ENCODE peak calls at places on chromosomes 2 and 18, in eight cellular contexts. V is gastrocnemius medialis, Q is right lobe of liver, D is upper lobe of left lung, Z is coronary artery, Y is ovary, G is HL-60, O is cardiac muscle cell. H is an unnamed sample.

GRCh38 chr2:25375989-25376545 is 34.3 kb upstream of the DNMT3A start:
- DNase-seq in V (no peak), Q (no peak), D (no peak), Z (no peak), Y (no peak), G (no peak), O (no peak), H (no peak)

GRCh38 chr2:157895531-157895930 is 19.4 kb upstream of the ACVR1 start:
- DNase-seq in V (no peak), Q (no peak), D (no peak), Z (no peak), Y (no peak), G (no peak), O (no peak), H (no peak)

GRCh38 chr2:104848526-104848925 is 5.4 kb upstream of the POU3F3 start:
- DNase-seq in V (no peak), Q (no peak), D (no peak), Z (no peak), Y (no peak), G (no peak), O (no peak), H (no peak)

GRCh38 chr18:37412757-37413156 is 152.8 kb downstream of the CELF4 start:
- DNase-seq in V (no peak), Q (no peak), D (no peak), Z (no peak), Y (no peak), G (no peak), O (no peak), H (no peak)

GRCh38 chr2:9308186-9308955 is 101.8 kb downstream of the ASAP2 start:
- DNase-seq in V (no peak), Q (no peak), D (no peak), Z (no peak), Y (no peak), G (no peak), O (peak), H (no peak)

GRCh38 chr18:12520442-12520992 is 112.8 kb downstream of the PRELID3A start:
- DNase-seq in V (no peak), Q (no peak), D (no peak), Z (no peak), Y (no peak), G (no peak), O (peak), H (no peak)

GRCh38 chr18:20971886-20972267 is 139.7 kb downstream of the ROCK1 start:
- DNase-seq in V (no peak), Q (no peak), D (no peak), Z (no peak), Y (no peak), G (peak), O (peak), H (peak)

GRCh38 chr2:241156997-241157441 is 6.8 kb downstream of the PPP1R7 start:
- DNase-seq in V (no peak), Q (no peak), D (no peak), Z (no peak), Y (no peak), G (peak), O (no peak), H (no peak)

GRCh38 chr18:75895135-75895534 is 467.6 kb upstream of the SMIM21 start:
- DNase-seq in V (no peak), Q (no peak), D (no peak), Z (no peak), Y (no peak), G (no peak), O (no peak), H (no peak)

GRCh38 chr2:207338220-207338607 is 172.5 kb upstream of the KLF7 start:
- DNase-seq in V (no peak), Q (no peak), D (no peak), Z (no peak), Y (no peak), G (no peak), O (no peak), H (no peak)

GRCh38 chr2:98355881-98356280 is 9.6 kb downstream of the CNGA3 start:
- DNase-seq in V (no peak), Q (no peak), D (no peak), Z (no peak), Y (no peak), G (no peak), O (no peak), H (no peak)

GRCh38 chr2:22903616-22904015 is 481.4 kb upstream of the KLHL29 start:
- DNase-seq in V (no peak), Q (no peak), D (no peak), Z (no peak), Y (no peak), G (no peak), O (no peak), H (no peak)

GRCh38 chr18:52937840-52938239 is 597.8 kb downstream of the DCC start:
- DNase-seq in V (no peak), Q (no peak), D (no peak), Z (no peak), Y (no peak), G (no peak), O (no peak), H (no peak)

GRCh38 chr18:35528749-35529274 is 31.1 kb upstream of the INO80C start:
- DNase-seq in V (no peak), Q (no peak), D (no peak), Z (no peak), Y (no peak), G (no peak), O (no peak), H (no peak)

GRCh38 chr2:16677875-16678274 is 12.2 kb upstream of the CYRIA start:
- DNase-seq in V (no peak), Q (no peak), D (no peak), Z (no peak), Y (no peak), G (no peak), O (no peak), H (no peak)

GRCh38 chr18:28511421-28511821 is 334.5 kb upstream of the CDH2 start:
- DNase-seq in V (no peak), Q (no peak), D (no peak), Z (no peak), Y (no peak), G (no peak), O (peak), H (no peak)

GRCh38 chr18:13893418-13893760 is 21.9 kb downstream of the MC2R start:
- DNase-seq in V (no peak), Q (no peak), D (no peak), Z (no peak), Y (no peak), G (no peak), O (no peak), H (no peak)

GRCh38 chr2:178233428-178233827 is 39.1 kb downstream of the OSBPL6 start:
- DNase-seq in V (no peak), Q (no peak), D (no peak), Z (no peak), Y (no peak), G (no peak), O (no peak), H (peak)

GRCh38 chr2:241224068-241224850 is 35.8 kb downstream of the ANO7 start:
- DNase-seq in V (no peak), Q (no peak), D (no peak), Z (no peak), Y (no peak), G (no peak), O (peak), H (no peak)

GRCh38 chr18:8847066-8847755 is 141.9 kb downstream of the MTCL1 start:
- DNase-seq in V (no peak), Q (no peak), D (no peak), Z (no peak), Y (no peak), G (no peak), O (peak), H (no peak)

GRCh38 chr18:23958036-23958435 is 56.5 kb upstream of the TTC39C start:
- DNase-seq in V (peak), Q (peak), D (peak), Z (no peak), Y (peak), G (no peak), O (peak), H (no peak)
- H3K27ac ChIP-seq in V (no peak), Q (no peak), D (no peak), Z (no peak), Y (no peak), G (no peak), O (no peak), H (peak)

GRCh38 chr2:231925303-231926179 is 655 bp downstream of the NPPC start:
- DNase-seq in V (peak), Q (peak), D (peak), Z (peak), Y (peak), G (peak), O (peak), H (peak)
- TF ChIP-seq CTCF in V (peak), Q (peak), D (peak), Z (peak), Y (peak), G (peak), O (peak), H (peak)

DNA sequence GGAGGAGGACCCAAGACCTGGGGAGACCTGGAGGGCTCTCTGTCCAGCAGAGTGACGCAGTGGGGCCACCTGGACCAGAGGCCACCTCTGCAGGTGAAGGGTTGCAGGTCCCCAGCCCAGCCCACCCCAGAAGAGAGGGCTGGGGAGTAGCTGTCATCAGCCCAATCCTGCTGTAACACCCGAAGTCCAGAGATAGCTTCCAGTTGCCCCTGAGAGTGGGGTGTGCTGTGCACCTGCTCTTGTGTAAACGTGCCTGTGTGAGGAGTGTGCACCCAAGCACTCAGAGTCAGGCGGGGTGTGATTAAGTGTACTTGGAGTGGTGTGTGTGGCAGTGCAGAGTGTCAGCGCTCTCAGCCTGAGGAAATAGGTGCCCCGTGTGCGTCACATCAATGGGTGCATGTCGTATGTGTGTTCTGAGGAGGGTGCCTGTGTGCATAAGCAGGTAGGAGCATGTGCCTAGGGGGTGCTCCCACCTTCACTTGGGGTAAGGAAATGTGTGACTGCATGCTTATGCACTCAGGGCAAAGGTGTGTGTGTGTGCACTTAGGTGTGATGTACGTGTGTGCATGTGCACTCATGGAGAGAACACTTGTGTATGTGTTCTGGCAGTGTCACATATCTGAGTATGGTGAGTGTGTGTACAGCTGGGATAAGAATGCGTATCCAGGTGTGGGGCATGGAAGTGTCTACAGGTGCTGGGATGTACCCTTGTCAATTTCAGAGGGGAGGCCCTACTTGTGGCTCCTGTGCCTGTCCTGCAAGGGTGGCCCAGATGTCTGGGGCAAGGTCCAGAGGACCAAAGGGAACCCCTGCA is 672 bp downstream of the ATP6V1B1 start:
- DNase-seq in V (no peak), Q (peak), D (no peak), Z (no peak), Y (no peak), G (no peak), O (no peak), H (no peak)
- H3K27ac ChIP-seq in V (no peak), Q (no peak), D (no peak), Z (no peak), Y (no peak), G (no peak), O (no peak), H (no peak)

GRCh38 chr2:182259629-182260150 is 167.1 kb downstream of the PDE1A start:
- DNase-seq in V (no peak), Q (no peak), D (no peak), Z (no peak), Y (no peak), G (no peak), O (peak), H (no peak)
- TF ChIP-seq CTCF in V (no peak), Q (no peak), D (no peak), Z (no peak), Y (no peak), G (no peak), O (no peak), H (no peak)

DNA sequence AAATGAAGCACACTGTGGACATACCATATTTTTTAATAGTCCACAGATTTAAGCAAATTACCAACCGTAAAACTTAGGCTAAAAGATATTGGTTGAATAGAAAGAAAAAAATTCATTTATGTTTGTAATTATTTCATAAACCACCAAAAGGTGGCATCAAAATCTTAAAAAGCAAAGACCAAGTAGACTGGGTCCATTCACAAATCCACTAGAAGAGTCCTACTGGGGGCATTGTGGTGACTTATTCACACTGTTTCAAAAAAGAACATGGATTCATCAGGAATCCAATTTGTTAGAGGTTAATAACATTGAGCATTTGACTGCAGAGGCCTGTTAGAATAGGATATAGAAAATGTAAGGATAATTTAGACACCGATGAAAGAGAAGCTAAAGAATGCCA is 194.9 kb upstream of the KYNU start:
- DNase-seq in V (no peak), Q (no peak), D (no peak), Z (no peak), Y (no peak), G (no peak), O (peak), H (peak)
- H3K27ac ChIP-seq in V (no peak), Q (no peak), D (no peak), Z (no peak), Y (no peak), G (no peak), O (no peak), H (no peak)

GRCh38 chr18:31245820-31246219 is 72.1 kb upstream of the DSG1 start:
- DNase-seq in V (no peak), Q (no peak), D (no peak), Z (no peak), Y (no peak), G (no peak), O (no peak), H (no peak)

GRCh38 chr18:31241425-31241824 is 76.5 kb upstream of the DSG1 start:
- DNase-seq in V (no peak), Q (no peak), D (no peak), Z (no peak), Y (no peak), G (no peak), O (no peak), H (no peak)

GRCh38 chr18:31244737-31245432 is 73.1 kb upstream of the DSG1 start:
- DNase-seq in V (no peak), Q (no peak), D (no peak), Z (no peak), Y (no peak), G (no peak), O (no peak), H (no peak)

GRCh38 chr18:31243740-31244512 is 74.0 kb upstream of the DSG1 start:
- DNase-seq in V (no peak), Q (no peak), D (no peak), Z (no peak), Y (no peak), G (no peak), O (no peak), H (no peak)

DNA sequence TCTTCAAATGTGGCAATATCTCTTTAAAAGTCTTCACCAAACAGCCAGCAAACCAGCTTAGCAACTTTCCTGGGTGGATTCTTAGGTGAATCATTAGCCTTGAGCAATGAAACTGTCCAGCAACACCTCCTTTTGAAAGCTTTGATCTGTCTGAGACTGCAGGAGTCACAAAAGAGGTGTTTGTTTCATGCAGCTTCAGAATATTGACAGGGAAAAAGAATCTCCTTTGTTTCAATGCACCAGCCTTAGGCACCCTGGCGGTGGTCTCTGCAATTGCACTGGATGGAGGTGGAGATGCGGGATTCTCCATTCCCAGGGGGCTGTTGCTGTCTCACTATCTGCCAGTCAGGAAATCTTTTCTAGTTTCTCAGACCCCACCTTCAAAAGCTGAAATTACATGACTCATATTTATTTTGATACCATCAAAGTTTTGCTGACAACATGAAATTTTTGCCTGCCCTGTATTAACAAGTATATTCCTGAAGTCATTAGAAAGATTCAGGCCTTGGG is 76.0 kb upstream of the DSG1 start:
- DNase-seq in V (no peak), Q (no peak), D (no peak), Z (no peak), Y (no peak), G (no peak), O (peak), H (peak)
- TF ChIP-seq CTCF in V (no peak), Q (peak), D (peak), Z (no peak), Y (no peak), G (no peak), O (peak), H (peak)